ENCODE peak calls at places on chromosomes 16 and 17, in ten cellular contexts. One of them, this sample, is unnamed. For H3K4me1, the result is how much of the 10 kb centered on the place peaks cover.

GRCh38 chr17:79434215-79434614 is 176.6 kb downstream of the RBFOX3 start:
- DNase-seq in mesenchymal stem cell: no peak
- DNase-seq in cardiac muscle cell: no peak
- DNase-seq in mucosa of descending colon: no peak
- DNase-seq in Caco-2: no peak
- DNase-seq in tibial nerve: no peak
- DNase-seq in PC-9: no peak
- DNase-seq in iPS DF 6.9: no peak
- DNase-seq in right atrium auricular region: no peak
- DNase-seq in mammary epithelial cell: no peak
- DNase-seq in this sample: no peak

GRCh38 chr17:15122857-15123256 is 142.3 kb downstream of the PMP22 start:
- DNase-seq in Caco-2: no peak
- DNase-seq in tibial nerve: no peak
- DNase-seq in iPS DF 6.9: no peak
- DNase-seq in cardiac muscle cell: no peak
- DNase-seq in PC-9: no peak
- DNase-seq in mucosa of descending colon: no peak
- DNase-seq in right atrium auricular region: no peak
- DNase-seq in mammary epithelial cell: no peak
- DNase-seq in mesenchymal stem cell: no peak
- DNase-seq in this sample: no peak

GRCh38 chr17:55699178-55699865 is 23.3 kb downstream of the TMEM100 start:
- DNase-seq in mucosa of descending colon: no peak
- DNase-seq in Caco-2: no peak
- DNase-seq in PC-9: no peak
- DNase-seq in mesenchymal stem cell: no peak
- DNase-seq in tibial nerve: no peak
- DNase-seq in mammary epithelial cell: no peak
- DNase-seq in cardiac muscle cell: no peak
- DNase-seq in iPS DF 6.9: no peak
- DNase-seq in right atrium auricular region: no peak
- DNase-seq in this sample: no peak

GRCh38 chr16:82201906-82202305 is 31.9 kb upstream of the MPHOSPH6 start:
- DNase-seq in tibial nerve: no peak
- DNase-seq in cardiac muscle cell: no peak
- DNase-seq in mesenchymal stem cell: no peak
- DNase-seq in mammary epithelial cell: no peak
- DNase-seq in PC-9: no peak
- DNase-seq in mucosa of descending colon: no peak
- DNase-seq in iPS DF 6.9: no peak
- DNase-seq in right atrium auricular region: no peak
- DNase-seq in Caco-2: no peak
- DNase-seq in this sample: no peak

GRCh38 chr17:42554250-42555121 is 1.8 kb downstream of the HSD17B1 start:
- DNase-seq in cardiac muscle cell: peak
- DNase-seq in right atrium auricular region: peak
- DNase-seq in mesenchymal stem cell: peak
- DNase-seq in mucosa of descending colon: peak
- DNase-seq in Caco-2: peak
- DNase-seq in iPS DF 6.9: no peak
- DNase-seq in PC-9: peak
- DNase-seq in tibial nerve: peak
- DNase-seq in mammary epithelial cell: peak
- DNase-seq in this sample: peak

GRCh38 chr17:6420173-6420641 is 14.7 kb downstream of the AIPL1 start:
- DNase-seq in mesenchymal stem cell: no peak
- DNase-seq in Caco-2: no peak
- DNase-seq in mammary epithelial cell: no peak
- DNase-seq in cardiac muscle cell: peak
- DNase-seq in iPS DF 6.9: no peak
- DNase-seq in tibial nerve: no peak
- DNase-seq in PC-9: no peak
- DNase-seq in right atrium auricular region: no peak
- DNase-seq in mucosa of descending colon: no peak
- DNase-seq in this sample: no peak

GRCh38 chr17:74152591-74153455 is 50.7 kb upstream of the RPL38 start:
- DNase-seq in iPS DF 6.9: no peak
- DNase-seq in Caco-2: no peak
- DNase-seq in cardiac muscle cell: peak
- DNase-seq in PC-9: peak
- DNase-seq in mucosa of descending colon: no peak
- DNase-seq in tibial nerve: peak
- DNase-seq in mesenchymal stem cell: no peak
- DNase-seq in right atrium auricular region: no peak
- DNase-seq in mammary epithelial cell: no peak
- DNase-seq in this sample: no peak

GRCh38 chr17:16464001-16464640 is 27.9 kb downstream of the LRRC75A start:
- DNase-seq in right atrium auricular region: no peak
- DNase-seq in Caco-2: no peak
- DNase-seq in mesenchymal stem cell: no peak
- DNase-seq in cardiac muscle cell: no peak
- DNase-seq in PC-9: no peak
- DNase-seq in mammary epithelial cell: no peak
- DNase-seq in iPS DF 6.9: no peak
- DNase-seq in tibial nerve: no peak
- DNase-seq in mucosa of descending colon: no peak
- DNase-seq in this sample: no peak

DNA sequence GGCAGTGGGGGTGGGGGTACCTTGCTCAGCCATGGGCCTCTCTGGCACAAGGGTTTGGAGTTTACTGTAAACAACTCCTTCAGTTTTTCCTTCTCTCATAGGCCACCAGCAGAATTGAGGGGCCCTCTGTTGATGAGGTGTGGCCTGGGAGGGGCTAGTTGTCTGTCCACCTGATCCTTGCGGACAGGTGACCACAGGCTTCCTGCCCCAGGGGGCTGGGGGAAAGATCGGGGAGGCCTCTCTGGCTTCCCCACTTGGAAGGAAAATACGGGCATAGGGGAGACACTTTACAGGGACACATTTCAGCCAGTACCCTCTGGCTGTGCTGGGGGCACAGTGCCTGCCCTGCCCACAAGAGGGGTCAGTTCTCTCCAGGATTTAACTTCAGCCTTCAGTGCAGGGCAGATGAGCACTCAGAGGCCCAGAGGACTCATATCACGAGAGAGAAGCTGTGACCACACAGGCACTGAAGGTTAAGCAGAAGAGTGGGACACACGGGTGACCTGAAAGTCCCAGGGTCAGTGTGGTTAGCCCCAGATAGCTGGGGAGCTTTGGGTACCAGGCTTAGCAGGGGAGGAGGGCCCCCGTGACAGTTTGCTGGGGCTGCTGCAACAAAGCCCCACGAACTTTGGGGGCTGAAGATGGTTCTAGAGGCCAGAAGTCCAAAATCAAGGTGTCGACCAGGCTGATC is 245.9 kb downstream of the SEC14L1 start:
- DNase-seq in cardiac muscle cell: no peak
- DNase-seq in tibial nerve: no peak
- DNase-seq in mammary epithelial cell: no peak
- DNase-seq in mucosa of descending colon: no peak
- DNase-seq in PC-9: no peak
- DNase-seq in Caco-2: no peak
- DNase-seq in iPS DF 6.9: no peak
- DNase-seq in right atrium auricular region: no peak
- DNase-seq in mesenchymal stem cell: no peak
- DNase-seq in this sample: no peak
- H3K4me1 ChIP-seq in cardiac muscle cell: half or more
- H3K4me1 ChIP-seq in tibial nerve: half or more
- H3K4me1 ChIP-seq in mammary epithelial cell: half or more
- H3K4me1 ChIP-seq in mucosa of descending colon: under half
- H3K4me1 ChIP-seq in PC-9: under half
- H3K4me1 ChIP-seq in Caco-2: half or more
- H3K4me1 ChIP-seq in iPS DF 6.9: under half
- H3K4me1 ChIP-seq in right atrium auricular region: half or more
- H3K4me1 ChIP-seq in mesenchymal stem cell: half or more
- H3K4me1 ChIP-seq in this sample: half or more

GRCh38 chr17:60155815-60156214 is 6.0 kb downstream of the CA4 start:
- DNase-seq in iPS DF 6.9: no peak
- DNase-seq in Caco-2: no peak
- DNase-seq in mammary epithelial cell: no peak
- DNase-seq in mucosa of descending colon: no peak
- DNase-seq in tibial nerve: no peak
- DNase-seq in right atrium auricular region: no peak
- DNase-seq in cardiac muscle cell: no peak
- DNase-seq in mesenchymal stem cell: no peak
- DNase-seq in PC-9: no peak
- DNase-seq in this sample: no peak
- H3K4me1 ChIP-seq in iPS DF 6.9: under half
- H3K4me1 ChIP-seq in Caco-2: under half
- H3K4me1 ChIP-seq in mammary epithelial cell: under half
- H3K4me1 ChIP-seq in mucosa of descending colon: under half
- H3K4me1 ChIP-seq in tibial nerve: under half
- H3K4me1 ChIP-seq in right atrium auricular region: under half
- H3K4me1 ChIP-seq in cardiac muscle cell: under half
- H3K4me1 ChIP-seq in mesenchymal stem cell: under half
- H3K4me1 ChIP-seq in PC-9: under half
- H3K4me1 ChIP-seq in this sample: under half

GRCh38 chr17:67950945-67951344 is 45.3 kb downstream of the C17orf58 start:
- DNase-seq in iPS DF 6.9: no peak
- DNase-seq in mammary epithelial cell: no peak
- DNase-seq in right atrium auricular region: no peak
- DNase-seq in tibial nerve: no peak
- DNase-seq in Caco-2: no peak
- DNase-seq in cardiac muscle cell: no peak
- DNase-seq in mesenchymal stem cell: no peak
- DNase-seq in PC-9: no peak
- DNase-seq in mucosa of descending colon: no peak
- DNase-seq in this sample: no peak
- H3K4me1 ChIP-seq in iPS DF 6.9: under half
- H3K4me1 ChIP-seq in mammary epithelial cell: under half
- H3K4me1 ChIP-seq in right atrium auricular region: under half
- H3K4me1 ChIP-seq in tibial nerve: under half
- H3K4me1 ChIP-seq in Caco-2: under half
- H3K4me1 ChIP-seq in cardiac muscle cell: under half
- H3K4me1 ChIP-seq in mesenchymal stem cell: under half
- H3K4me1 ChIP-seq in PC-9: under half
- H3K4me1 ChIP-seq in mucosa of descending colon: under half
- H3K4me1 ChIP-seq in this sample: under half

GRCh38 chr16:11601911-11602310 is 15.2 kb upstream of the LITAF start:
- DNase-seq in tibial nerve: no peak
- DNase-seq in cardiac muscle cell: no peak
- DNase-seq in mucosa of descending colon: peak
- DNase-seq in Caco-2: no peak
- DNase-seq in mammary epithelial cell: no peak
- DNase-seq in iPS DF 6.9: no peak
- DNase-seq in mesenchymal stem cell: no peak
- DNase-seq in right atrium auricular region: no peak
- DNase-seq in PC-9: no peak
- DNase-seq in this sample: no peak
- H3K4me1 ChIP-seq in tibial nerve: under half
- H3K4me1 ChIP-seq in cardiac muscle cell: under half
- H3K4me1 ChIP-seq in mucosa of descending colon: under half
- H3K4me1 ChIP-seq in Caco-2: under half
- H3K4me1 ChIP-seq in mammary epithelial cell: under half
- H3K4me1 ChIP-seq in iPS DF 6.9: under half
- H3K4me1 ChIP-seq in mesenchymal stem cell: under half
- H3K4me1 ChIP-seq in right atrium auricular region: under half
- H3K4me1 ChIP-seq in PC-9: under half
- H3K4me1 ChIP-seq in this sample: under half